ENCODE peak calls at places on chromosomes 12 and 14, in eight cellular contexts. M is fibroblast of the conjunctiva; P is HS-27A; I is Peyer's patch; B is RPMI7951; V is H7; Z is activated T-cell treated with anti-CD3 and anti-CD28 coated beads, Interleukin-2, amount 50 U/mL, for 72 hours; G is GM06990. J is an unnamed sample.

GRCh38 chr12:8644345-8645248 is 18.0 kb downstream of the MFAP5 start:
- DNase-seq in M (no peak), P (no peak), I (no peak), B (peak), V (no peak), Z (peak), G (peak), J (no peak)

GRCh38 chr12:91179315-91179714 is 3.3 kb downstream of the DCN start:
- DNase-seq in M (peak), P (no peak), I (no peak), B (no peak), V (no peak), Z (no peak), G (no peak), J (peak)

GRCh38 chr14:50773632-50774541 is 57.1 kb downstream of the NIN start:
- DNase-seq in M (peak), P (no peak), I (no peak), B (peak), V (peak), Z (peak), G (no peak), J (peak)

GRCh38 chr14:102316048-102316745 is 3.3 kb upstream of the ZNF839 start:
- DNase-seq in M (peak), P (no peak), I (no peak), B (peak), V (peak), Z (peak), G (peak), J (peak)

GRCh38 chr12:99043319-99043914 is 398.3 kb downstream of the APAF1 start:
- DNase-seq in M (peak), P (no peak), I (peak), B (peak), V (peak), Z (peak), G (peak), J (peak)

GRCh38 chr12:76074701-76075336 is 9.7 kb downstream of the NAP1L1 start:
- DNase-seq in M (no peak), P (no peak), I (no peak), B (no peak), V (no peak), Z (no peak), G (no peak), J (no peak)

GRCh38 chr14:92470215-92470614 is 43.4 kb upstream of the RIN3 start:
- DNase-seq in M (no peak), P (no peak), I (no peak), B (peak), V (no peak), Z (no peak), G (no peak), J (peak)

GRCh38 chr14:42113358-42114070 is 506.8 kb downstream of the LRFN5 start:
- DNase-seq in M (no peak), P (no peak), I (no peak), B (no peak), V (no peak), Z (no peak), G (no peak), J (no peak)

GRCh38 chr12:49761677-49762467 is 20.5 kb downstream of the TMBIM6 start:
- DNase-seq in M (no peak), P (no peak), I (no peak), B (no peak), V (no peak), Z (no peak), G (no peak), J (no peak)

GRCh38 chr12:55929306-55929791 is 1.6 kb upstream of the DGKA start:
- DNase-seq in M (no peak), P (no peak), I (no peak), B (no peak), V (no peak), Z (peak), G (peak), J (no peak)

GRCh38 chr14:76953196-76953945 is 75.1 kb downstream of the IRF2BPL start:
- DNase-seq in M (peak), P (no peak), I (peak), B (peak), V (peak), Z (peak), G (peak), J (peak)

GRCh38 chr12:109291531-109292341 is 17.3 kb downstream of the FOXN4 start:
- DNase-seq in M (no peak), P (no peak), I (peak), B (peak), V (peak), Z (no peak), G (no peak), J (peak)

GRCh38 chr12:106113446-106114083 is 25.2 kb downstream of the NUAK1 start:
- DNase-seq in M (no peak), P (no peak), I (no peak), B (no peak), V (no peak), Z (no peak), G (no peak), J (peak)

GRCh38 chr14:59600211-59600945 is 23.8 kb upstream of the CCDC175 start:
- DNase-seq in M (no peak), P (no peak), I (no peak), B (no peak), V (no peak), Z (no peak), G (no peak), J (no peak)

GRCh38 chr12:65156366-65156831 is 13.0 kb upstream of the LEMD3 start:
- DNase-seq in M (no peak), P (no peak), I (no peak), B (no peak), V (no peak), Z (no peak), G (peak), J (peak)

GRCh38 chr12:76866146-76866545 is 12.7 kb downstream of the CSRP2 start:
- DNase-seq in M (no peak), P (no peak), I (no peak), B (peak), V (no peak), Z (no peak), G (no peak), J (peak)

GRCh38 chr12:116266220-116266619 is 11.3 kb downstream of the MED13L start:
- DNase-seq in M (no peak), P (no peak), I (no peak), B (no peak), V (peak), Z (no peak), G (no peak), J (peak)

GRCh38 chr12:107461222-107461980 is 224.2 kb upstream of the PWP1 start:
- DNase-seq in M (peak), P (no peak), I (peak), B (peak), V (no peak), Z (no peak), G (no peak), J (peak)

GRCh38 chr14:68243441-68244010 is 423.9 kb downstream of the RAD51B start:
- DNase-seq in M (no peak), P (no peak), I (no peak), B (no peak), V (no peak), Z (no peak), G (no peak), J (no peak)

GRCh38 chr12:7989827-7990491 is 42.6 kb upstream of the FOXJ2 start:
- DNase-seq in M (no peak), P (no peak), I (no peak), B (no peak), V (no peak), Z (peak), G (peak), J (no peak)

GRCh38 chr12:74120644-74121043 is 417.0 kb upstream of the ATXN7L3B start:
- DNase-seq in M (no peak), P (no peak), I (no peak), B (no peak), V (no peak), Z (no peak), G (no peak), J (no peak)

GRCh38 chr14:41558527-41558926 is 48.1 kb upstream of the LRFN5 start:
- DNase-seq in M (no peak), P (no peak), I (no peak), B (no peak), V (no peak), Z (no peak), G (no peak), J (no peak)

GRCh38 chr12:122545855-122546254 is 18.8 kb downstream of the KNTC1 start:
- DNase-seq in M (no peak), P (no peak), I (no peak), B (no peak), V (no peak), Z (no peak), G (peak), J (no peak)

GRCh38 chr14:93262446-93262845 is 55.4 kb downstream of the UBR7 start:
- DNase-seq in M (no peak), P (no peak), I (no peak), B (no peak), V (no peak), Z (no peak), G (no peak), J (no peak)

GRCh38 chr12:58069268-58069967 is 128.1 kb downstream of the ATP23 start:
- DNase-seq in M (peak), P (no peak), I (no peak), B (peak), V (no peak), Z (no peak), G (no peak), J (peak)

J was measured in LHCN-M2.